ENCODE peak calls at places on chromosomes 11 and 22, in four cellular contexts. V, Q, Z and P are unnamed samples.

GRCh38 chr11:2662024-2662312 is 37.8 kb downstream of the KCNQ1OT1 start:
- DNase-seq in V (no peak), Q (no peak), Z (no peak), P (no peak)

GRCh38 chr22:27632451-27633295 is 168.9 kb downstream of the MN1 start:
- DNase-seq in Z (no peak), V (peak; percentile 52), Q (no peak), P (peak; percentile 40)

GRCh38 chr11:73359930-73360742 is 16.1 kb upstream of the RELT start:
- DNase-seq in V (peak; percentile 53), Q (no peak), Z (peak; percentile 29), P (peak; percentile 73)

GRCh38 chr11:114039551-114039950 is 20.0 kb upstream of the ZBTB16 start:
- DNase-seq in Z (no peak), Q (no peak), V (no peak), P (no peak)

GRCh38 chr11:131734871-131735270 is 364.5 kb downstream of the NTM start:
- DNase-seq in V (no peak), Q (no peak), Z (no peak), P (no peak)

GRCh38 chr11:69000831-69001245 is 12.2 kb downstream of the MRGPRF start:
- DNase-seq in V (no peak), Z (peak; percentile 57), Q (no peak), P (no peak)

GRCh38 chr22:41021039-41021654 is 70.0 kb downstream of the RBX1 start:
- DNase-seq in Z (no peak), V (no peak), Q (no peak), P (no peak)

GRCh38 chr22:21712751-21713427 is 22.7 kb downstream of the YPEL1 start:
- DNase-seq in Q (no peak), V (peak; percentile 99), Z (peak; percentile 77), P (peak; percentile 86)

GRCh38 chr11:9943346-9944110 is 279.7 kb downstream of the SWAP70 start:
- DNase-seq in Q (no peak), V (no peak), Z (peak; percentile 4), P (no peak)

GRCh38 chr11:73662445-73663157 is 16.2 kb downstream of the PLEKHB1 start:
- DNase-seq in Z (no peak), V (peak; percentile 13), Q (no peak), P (no peak)

GRCh38 chr11:123173040-123173855 is 21.8 kb downstream of the CLMP start:
- DNase-seq in Q (no peak), Z (no peak), V (no peak), P (no peak)

GRCh38 chr22:35783943-35784614 is 66.4 kb downstream of the APOL5 start:
- DNase-seq in Q (no peak), V (no peak), Z (no peak), P (no peak)

GRCh38 chr11:64744544-64745218 is 739 bp upstream of the RASGRP2 start:
- DNase-seq in Z (no peak), Q (no peak), V (peak; percentile 54), P (no peak)

GRCh38 chr11:1160231-1161101 is 2.7 kb downstream of the MUC5AC start:
- DNase-seq in Q (no peak), Z (no peak), V (no peak), P (no peak)

GRCh38 chr22:24392218-24392931 is 35.0 kb upstream of the ADORA2A start:
- DNase-seq in Z (no peak), Q (no peak), V (no peak), P (no peak)

GRCh38 chr11:103326070-103326794 is 217.0 kb downstream of the DYNC2H1 start:
- DNase-seq in V (peak; percentile 26), Q (peak; percentile 17), Z (peak; percentile 51), P (peak; percentile 67)
- TF ChIP-seq BHLHE40 in V (no peak), Q (peak; percentile 68), Z (no peak), P (no peak)

GRCh38 chr11:125314264-125315087 is 149.9 kb downstream of the PKNOX2 start:
- DNase-seq in Q (no peak), V (no peak), Z (no peak), P (no peak)
- TF ChIP-seq FOXK2 in Q (no peak), V (no peak), Z (no peak), P (no peak)

GRCh38 chr11:26088391-26088790 is 243.5 kb upstream of the ANO3 start:
- DNase-seq in Q (no peak), V (no peak), Z (no peak), P (no peak)
- TF ChIP-seq FOXM1 in Q (no peak), V (no peak), Z (no peak), P (no peak)

DNA sequence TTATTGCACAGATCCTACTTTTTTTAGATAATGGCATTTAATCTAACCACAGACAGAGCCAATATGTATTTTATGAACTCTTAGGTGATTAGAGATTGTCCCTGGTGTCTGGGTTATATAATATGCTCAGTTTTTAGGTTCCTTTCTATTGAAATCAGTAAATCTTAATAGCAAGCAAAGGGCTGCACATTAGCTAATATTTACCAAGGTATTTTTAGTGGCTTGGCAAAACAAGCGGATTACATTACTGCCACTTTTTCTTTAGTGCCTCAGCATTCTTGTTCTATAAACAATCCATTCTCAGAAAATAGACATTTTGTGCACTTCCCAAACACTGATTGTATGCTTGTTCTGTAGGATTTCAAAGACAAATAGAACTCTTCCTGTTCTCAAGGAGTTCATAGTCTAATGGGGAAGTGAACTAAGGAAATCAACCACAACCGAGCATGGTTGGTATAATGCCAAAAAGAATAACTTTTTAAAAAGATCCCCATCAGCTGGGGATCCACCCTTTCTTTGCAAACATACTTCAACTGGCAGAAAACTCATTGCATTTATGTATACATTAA is 23.8 kb downstream of the KCNJ1 start:
- DNase-seq in Q (no peak), Z (no peak), V (no peak), P (no peak)
- TF ChIP-seq BHLHE40 in Q (no peak), Z (no peak), V (no peak), P (no peak)

GRCh38 chr11:16555956-16556355 is 182.5 kb upstream of the C11orf58 start:
- DNase-seq in V (no peak), Z (no peak), Q (no peak), P (no peak)

GRCh38 chr11:16558499-16558898 is 179.9 kb upstream of the C11orf58 start:
- DNase-seq in Z (no peak), V (no peak), Q (no peak), P (no peak)

GRCh38 chr11:16561150-16561549 is 177.3 kb upstream of the C11orf58 start:
- DNase-seq in Z (no peak), V (no peak), Q (no peak), P (no peak)
- TF ChIP-seq FOXK2 in Z (no peak), V (no peak), Q (no peak), P (no peak)

GRCh38 chr11:11366793-11367192 is 13.7 kb upstream of the CSNK2A3 start:
- DNase-seq in V (no peak), Q (no peak), Z (no peak), P (no peak)

GRCh38 chr11:11363674-11364073 is 10.6 kb upstream of the CSNK2A3 start:
- DNase-seq in Z (no peak), V (no peak), Q (no peak), P (no peak)
- TF ChIP-seq FOXM1 in Z (no peak), V (no peak), Q (no peak), P (no peak)

DNA sequence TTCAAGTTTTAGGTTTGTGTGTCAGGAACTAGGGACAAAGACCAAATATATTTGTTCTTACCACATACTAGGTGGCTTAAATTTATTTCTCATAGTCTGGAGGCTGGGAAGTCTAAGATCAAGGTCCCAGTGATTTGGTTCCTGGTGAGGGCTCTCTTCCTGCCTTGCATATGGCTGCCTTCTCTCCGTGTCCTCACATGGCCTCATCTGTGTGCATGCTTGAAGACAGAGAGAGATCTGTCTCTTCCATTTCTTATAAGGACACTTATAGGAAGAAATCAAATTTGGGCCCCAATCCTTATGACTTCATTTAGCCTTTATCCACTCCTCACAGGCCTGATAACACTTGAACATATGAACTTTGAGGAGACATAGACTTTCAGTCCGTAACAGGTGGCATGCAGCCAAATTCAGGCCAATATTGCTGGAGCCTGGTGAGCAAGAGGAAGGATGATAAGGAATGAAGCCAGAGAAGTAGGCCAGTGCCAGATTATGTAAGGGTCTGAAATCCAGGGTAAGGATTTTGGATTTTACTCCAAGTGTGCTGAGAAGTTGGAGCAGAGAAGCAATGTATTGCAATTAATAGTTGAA is 35.1 kb downstream of the TTC17 start:
- DNase-seq in Q (no peak), V (peak; percentile 80), Z (no peak), P (no peak)
- TF ChIP-seq BHLHE40 in Q (no peak), V (no peak), Z (no peak), P (no peak)

DNA sequence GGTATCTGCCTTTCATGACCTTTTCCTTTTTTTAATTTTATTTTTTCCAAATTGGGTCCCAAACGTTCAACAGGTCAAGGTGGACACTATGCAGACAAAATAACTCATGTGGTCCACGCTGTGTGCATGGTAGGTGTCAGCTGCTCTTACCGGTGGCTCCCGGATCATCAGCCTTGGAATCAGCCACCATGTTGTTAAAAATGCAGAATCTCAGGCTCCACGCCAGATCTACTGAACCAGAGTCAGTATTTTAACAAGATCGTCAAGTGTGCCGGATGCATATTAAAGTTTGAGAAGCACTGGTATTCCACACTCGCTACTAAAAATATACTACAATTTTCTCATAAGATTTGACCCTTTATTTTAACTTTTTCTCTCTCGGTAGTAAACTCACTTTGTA is 568 bp upstream of the LDLRAD3 start:
- DNase-seq in V (no peak), Z (no peak), Q (no peak), P (no peak)
- TF ChIP-seq FOXK2 in V (no peak), Z (no peak), Q (no peak), P (no peak)

GRCh38 chr22:23054531-23055257 is 15.6 kb upstream of the GNAZ start:
- DNase-seq in Q (peak; percentile 55), Z (no peak), V (no peak), P (no peak)

GRCh38 chr22:23057331-23057730 is 13.0 kb upstream of the GNAZ start:
- DNase-seq in Q (no peak), Z (no peak), V (no peak), P (no peak)

GRCh38 chr22:23053051-23053707 is 17.1 kb upstream of the GNAZ start:
- DNase-seq in V (no peak), Z (no peak), Q (no peak), P (no peak)

GRCh38 chr22:23053912-23054530 is 16.3 kb upstream of the GNAZ start:
- DNase-seq in V (no peak), Z (no peak), Q (no peak), P (no peak)

GRCh38 chr22:23055448-23056179 is 14.7 kb upstream of the GNAZ start:
- DNase-seq in V (no peak), Z (no peak), Q (no peak), P (no peak)
- TF ChIP-seq FOXM1 in V (no peak), Z (no peak), Q (no peak), P (no peak)

GRCh38 chr11:66720223-66720898 is 8.7 kb downstream of the SPTBN2 start:
- DNase-seq in Q (no peak), Z (peak; percentile 83), V (no peak), P (no peak)
- TF ChIP-seq BHLHE40 in Q (no peak), Z (no peak), V (no peak), P (no peak)